ENCODE peak calls at places on chromosomes 6 and 20, in five cellular contexts. V is foreskin fibroblast, N is hypothalamus, P is LHCN-M2, K is cardiac muscle cell. I is an unnamed sample.
A peak's percentile ranks its signal among the peaks of the same experiment; 100 is the strongest.

GRCh38 chr6:34236423-34237315 is at the start of gene HMGA1:
- DNase-seq in P (peak; percentile 88), V (peak; percentile 99), N (peak; percentile 78), K (peak; percentile 99), I (peak; percentile 88)

GRCh38 chr6:12351672-12352071 is 61.5 kb downstream of the EDN1 start:
- DNase-seq in K (no peak), N (no peak), P (no peak), V (no peak), I (no peak)

GRCh38 chr6:41348934-41349333 is 13.5 kb downstream of the NCR2 start:
- DNase-seq in V (no peak), P (no peak), N (no peak), K (no peak), I (no peak)

GRCh38 chr20:56032251-56032650 is 26.9 kb upstream of the CBLN4 start:
- DNase-seq in P (no peak), V (peak; percentile 2), N (no peak), K (no peak), I (no peak)

GRCh38 chr6:47097092-47097945 is 55.2 kb upstream of the ADGRF1 start:
- DNase-seq in K (peak; percentile 80), P (peak; percentile 80), N (peak; percentile 40), V (peak; percentile 92), I (peak; percentile 74)

GRCh38 chr20:62856931-62857619 is 4.5 kb downstream of the TCFL5 start:
- DNase-seq in N (no peak), K (no peak), P (no peak), V (no peak), I (no peak)

GRCh38 chr6:85669735-85670194 is 27.1 kb upstream of the SYNCRIP start:
- DNase-seq in V (peak; percentile 81), P (peak; percentile 73), N (no peak), K (no peak), I (peak; percentile 74)

GRCh38 chr20:32207211-32207625 is 325 bp downstream of the PLAGL2 start:
- DNase-seq in N (no peak), K (no peak), V (no peak), P (no peak), I (no peak)

GRCh38 chr6:20334334-20334733 is 67.3 kb upstream of the E2F3 start:
- DNase-seq in N (no peak), P (no peak), V (no peak), K (no peak), I (no peak)

GRCh38 chr6:109059591-109060021 is 35.0 kb downstream of the SESN1 start:
- DNase-seq in K (no peak), V (peak; percentile 62), N (no peak), P (peak; percentile 71), I (peak; percentile 19)

GRCh38 chr6:170224694-170225660 is 65.9 kb downstream of the DLL1 start:
- DNase-seq in V (peak; percentile 5), P (no peak), K (peak; percentile 70), N (no peak), I (no peak)

GRCh38 chr20:31485450-31486339 is 10.6 kb downstream of the REM1 start:
- DNase-seq in V (peak; percentile 13), P (no peak), K (no peak), N (no peak), I (no peak)

GRCh38 chr6:160812097-160812496 is 110.1 kb downstream of the PLG start:
- DNase-seq in N (no peak), P (no peak), K (no peak), V (no peak), I (no peak)

GRCh38 chr6:85405175-85405852 is 44.6 kb upstream of the NT5E start:
- DNase-seq in K (no peak), P (peak; percentile 68), N (no peak), V (no peak), I (peak; percentile 23)

GRCh38 chr6:90719321-90720195 is 132.7 kb upstream of the MAP3K7 start:
- DNase-seq in V (no peak), N (no peak), K (no peak), P (no peak), I (no peak)

GRCh38 chr6:155389130-155389529 is 66.5 kb downstream of the NOX3 start:
- DNase-seq in K (no peak), N (no peak), P (peak; percentile 29), V (no peak), I (no peak)

GRCh38 chr6:150417899-150418824 is 49.4 kb downstream of the IYD start:
- DNase-seq in P (peak; percentile 59), K (peak; percentile 80), N (no peak), V (peak; percentile 83), I (peak; percentile 45)

GRCh38 chr6:54971825-54972224 is 125.3 kb downstream of the FAM83B start:
- DNase-seq in P (no peak), K (no peak), V (no peak), N (no peak), I (no peak)

GRCh38 chr20:3781153-3781910 is at the start of gene SPEF1:
- DNase-seq in V (peak; percentile 96), N (peak; percentile 64), K (peak; percentile 92), P (peak; percentile 95), I (peak; percentile 94)

GRCh38 chr20:53872081-53872541 is 198.3 kb downstream of the BCAS1 start:
- DNase-seq in N (no peak), V (peak; percentile 31), P (peak; percentile 26), K (no peak), I (peak; percentile 32)

GRCh38 chr20:62063981-62064787 is 1.5 kb downstream of the TAF4 start:
- DNase-seq in V (peak; percentile 41), P (no peak), K (peak; percentile 56), N (no peak), I (no peak)

GRCh38 chr20:35768731-35769664 is 2.8 kb upstream of the PHF20 start:
- DNase-seq in V (peak; percentile 99), N (peak; percentile 75), K (peak; percentile 72), P (peak; percentile 100), I (peak; percentile 98)

GRCh38 chr6:33112148-33112547 is 36.4 kb downstream of the HLA-DPB1 start:
- DNase-seq in V (peak; percentile 79), N (no peak), K (peak; percentile 77), P (peak; percentile 58), I (peak; percentile 35)

GRCh38 chr6:135983720-135984343 is 132.3 kb downstream of the PDE7B start:
- DNase-seq in V (no peak), N (no peak), P (no peak), K (no peak), I (no peak)

GRCh38 chr20:63047267-63047666 is 40.5 kb upstream of the BHLHE23 start:
- DNase-seq in N (no peak), V (no peak), K (no peak), P (no peak), I (no peak)

GRCh38 chr20:60136640-60137411 is 178.6 kb downstream of the CDH26 start:
- DNase-seq in N (no peak), V (no peak), K (no peak), P (no peak), I (no peak)

GRCh38 chr6:52304917-52305316 is 20.4 kb upstream of the MCM3 start:
- DNase-seq in N (no peak), P (no peak), V (peak; percentile 26), K (peak; percentile 44), I (no peak)

GRCh38 chr20:52747736-52748135 is 224.4 kb upstream of the TSHZ2 start:
- DNase-seq in P (no peak), K (peak; percentile 35), V (no peak), N (no peak), I (no peak)

GRCh38 chr20:38094373-38094775 is 60.8 kb downstream of the RPRD1B start:
- DNase-seq in V (peak; percentile 89), N (no peak), K (no peak), P (peak; percentile 89), I (peak; percentile 90)

GRCh38 chr20:57020364-57020763 is 246.1 kb downstream of the BMP7 start:
- DNase-seq in N (no peak), P (no peak), K (no peak), V (no peak), I (no peak)

I was measured in HCEC 1CT.